ENCODE peak calls at places on chromosomes 12 and 14, in ten cellular contexts. I is IMR-90; X is aorta; M is CD8-positive, alpha-beta memory T cell; Q is A549; H is mesendoderm; Z is BE2C; B is suprapubic skin; F is left ventricle myocardium inferior; T is psoas muscle. K is an unnamed sample.

GRCh38 chr12:19620222-19620621 is 180.9 kb downstream of the AEBP2 start:
- DNase-seq in I (no peak), X (no peak), M (no peak), Q (peak; percentile 91), H (no peak), Z (no peak), B (no peak), F (no peak), T (no peak), K (no peak)

GRCh38 chr12:49279706-49280159 is 14.9 kb downstream of the TUBA1C start:
- DNase-seq in I (no peak), X (no peak), M (no peak), Q (no peak), H (peak; percentile 96), Z (peak; percentile 33), B (no peak), F (no peak), T (no peak), K (no peak)

GRCh38 chr14:77181603-77182437 is at the start of gene TMEM63C:
- DNase-seq in I (no peak), X (no peak), M (peak; percentile 47), Q (peak; percentile 88), H (peak; percentile 98), Z (peak; percentile 97), B (no peak), F (no peak), T (no peak), K (no peak)

GRCh38 chr12:52454411-52455201 is 2.7 kb upstream of the KRT6B start:
- DNase-seq in I (no peak), X (no peak), M (no peak), Q (no peak), H (no peak), Z (no peak), B (no peak), F (no peak), T (no peak), K (no peak)

GRCh38 chr12:67910360-67911292 is 78.6 kb upstream of the IFNG-AS1 start:
- DNase-seq in I (peak; percentile 95), X (no peak), M (no peak), Q (peak; percentile 48), H (no peak), Z (no peak), B (no peak), F (no peak), T (peak; percentile 33), K (no peak)

GRCh38 chr12:91388573-91388972 is 206.0 kb upstream of the DCN start:
- DNase-seq in I (no peak), X (no peak), M (no peak), Q (no peak), H (no peak), Z (no peak), B (no peak), F (no peak), T (no peak), K (no peak)

GRCh38 chr12:20011200-20011599 is 357.1 kb upstream of the PDE3A start:
- DNase-seq in I (no peak), X (no peak), M (no peak), Q (peak; percentile 36), H (no peak), Z (no peak), B (no peak), F (no peak), T (no peak), K (no peak)

GRCh38 chr14:80942158-80942738 is 710 bp upstream of the CEP128 start:
- DNase-seq in I (no peak), X (no peak), M (peak; percentile 24), Q (no peak), H (no peak), Z (no peak), B (no peak), F (no peak), T (no peak), K (no peak)

GRCh38 chr12:67783393-67783792 is 134.8 kb downstream of the DYRK2 start:
- DNase-seq in I (no peak), X (no peak), M (no peak), Q (no peak), H (no peak), Z (no peak), B (no peak), F (no peak), T (no peak), K (no peak)

GRCh38 chr12:94644622-94645021 is 5.7 kb downstream of the TMCC3 start:
- DNase-seq in I (peak; percentile 49), X (no peak), M (no peak), Q (no peak), H (no peak), Z (no peak), B (no peak), F (no peak), T (peak; percentile 57), K (no peak)

GRCh38 chr12:88306471-88307069 is 164.5 kb downstream of the TMTC3 start:
- DNase-seq in I (no peak), X (no peak), M (no peak), Q (no peak), H (no peak), Z (no peak), B (no peak), F (no peak), T (no peak), K (no peak)

DNA sequence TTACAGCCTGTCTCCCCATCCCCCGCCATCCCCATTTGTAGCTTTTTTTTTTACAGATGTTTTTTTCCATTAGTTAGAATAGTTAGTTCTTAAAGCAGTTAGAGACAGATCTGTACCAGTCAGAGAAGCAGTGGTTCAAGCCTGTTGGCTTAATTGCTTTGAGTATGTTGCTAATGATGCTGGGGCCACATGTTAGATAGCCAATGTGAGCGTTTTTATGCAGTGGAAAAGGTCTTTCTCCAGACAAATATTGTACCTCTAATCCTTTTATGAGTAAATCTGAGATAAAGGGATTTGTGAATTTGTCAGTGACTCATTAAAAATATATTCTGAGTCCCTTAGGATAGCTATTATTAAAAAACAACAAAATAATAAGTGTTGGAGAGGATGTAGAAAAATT is 154.1 kb downstream of the MSRB3 start:
- DNase-seq in I (no peak), X (no peak), M (no peak), Q (no peak), H (peak; percentile 21), Z (no peak), B (no peak), F (no peak), T (no peak), K (no peak)
- H3K4me1 ChIP-seq in I (peaks cover 10% of the 10 kb centered on the region), X (no peaks in the 10 kb centered on the region), M (no peaks in the 10 kb centered on the region), Q (peaks cover 25% of the 10 kb centered on the region), H (no peaks in the 10 kb centered on the region), Z (no peaks in the 10 kb centered on the region), B (no peaks in the 10 kb centered on the region), F (peaks cover 10% of the 10 kb centered on the region), T (peaks cover 10% of the 10 kb centered on the region), K (no peaks in the 10 kb centered on the region)

DNA sequence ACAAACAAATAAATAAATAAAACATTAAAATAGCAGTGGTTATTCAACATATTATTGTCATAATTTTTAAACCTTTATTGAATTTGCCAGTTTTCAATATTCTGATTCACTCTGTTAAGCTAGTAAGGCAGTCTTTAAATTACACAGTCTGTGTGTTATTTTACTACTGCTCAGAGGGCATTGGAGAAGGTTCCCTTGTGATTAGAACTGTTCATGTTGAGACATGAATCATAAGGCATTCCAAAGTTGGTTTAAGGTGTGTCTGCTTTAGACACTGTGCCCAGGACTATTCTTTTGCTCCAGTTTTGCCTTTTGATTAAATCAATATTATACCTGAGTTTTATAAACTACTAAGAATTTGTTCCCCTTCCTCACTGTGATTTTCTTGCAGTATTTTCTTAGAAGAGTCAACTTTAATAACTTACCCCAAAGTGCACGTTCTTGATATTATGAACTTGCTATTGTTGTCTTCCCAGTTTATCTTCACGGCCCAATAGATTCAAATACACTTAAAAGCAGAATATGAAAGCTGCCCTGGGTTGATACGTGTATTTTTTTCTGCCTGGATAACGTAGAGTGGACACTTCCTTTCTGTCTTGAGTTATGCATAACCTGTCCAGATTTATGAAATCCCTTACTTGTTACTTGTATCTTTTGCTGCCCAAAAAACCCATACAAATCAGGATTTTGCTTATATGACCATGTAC is 105.3 kb upstream of the BCAT1 start:
- DNase-seq in I (no peak), X (no peak), M (no peak), Q (peak; percentile 6), H (no peak), Z (no peak), B (no peak), F (no peak), T (no peak), K (no peak)
- H3K4me3 ChIP-seq in I (no peak overlapping the region), X (no peak overlapping the region), M (peak overlapping the region; percentile 65), Q (no peak overlapping the region), H (no peak overlapping the region), Z (no peak overlapping the region), B (peak overlapping the region; percentile 14), F (peak overlapping the region; percentile 59), T (peak overlapping the region; percentile 45), K (peak overlapping the region; percentile 62)

DNA sequence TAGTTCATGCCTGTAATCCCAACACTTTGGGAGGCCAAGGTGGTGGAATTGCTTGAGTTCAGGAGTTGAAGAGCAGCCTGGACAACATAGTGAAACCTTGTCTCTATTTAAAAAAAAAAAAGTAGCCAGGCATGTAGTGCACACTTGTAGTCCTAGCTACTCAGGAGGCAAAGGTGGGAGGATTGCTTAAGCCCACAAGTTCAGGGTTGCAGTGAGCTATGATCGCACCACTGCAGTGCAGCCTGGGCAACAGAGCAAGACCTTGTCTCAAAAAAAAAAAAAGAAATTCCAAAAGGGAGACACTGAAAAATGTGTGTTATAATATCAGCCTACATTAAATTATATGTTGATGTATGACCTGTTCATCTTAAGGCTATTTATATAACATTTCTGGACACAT is 14.7 kb downstream of the TMPO start:
- DNase-seq in I (no peak), X (no peak), M (no peak), Q (no peak), H (no peak), Z (no peak), B (no peak), F (no peak), T (no peak), K (no peak)
- H3K4me1 ChIP-seq in I (no peaks in the 10 kb centered on the region), X (no peaks in the 10 kb centered on the region), M (peaks cover 4% of the 10 kb centered on the region), Q (peaks cover 19% of the 10 kb centered on the region), H (no peaks in the 10 kb centered on the region), Z (no peaks in the 10 kb centered on the region), B (no peaks in the 10 kb centered on the region), F (no peaks in the 10 kb centered on the region), T (peaks cover 23% of the 10 kb centered on the region), K (no peaks in the 10 kb centered on the region)

GRCh38 chr14:67675219-67675582 is 769 bp upstream of the VTI1B start:
- DNase-seq in I (no peak), X (no peak), M (no peak), Q (peak; percentile 4), H (peak; percentile 14), Z (no peak), B (no peak), F (no peak), T (no peak), K (no peak)

GRCh38 chr14:67674139-67674479 is 323 bp downstream of the VTI1B start:
- DNase-seq in I (peak; percentile 45), X (peak; percentile 81), M (no peak), Q (peak; percentile 72), H (peak; percentile 86), Z (peak; percentile 83), B (peak; percentile 83), F (peak; percentile 75), T (peak; percentile 83), K (peak; percentile 48)

GRCh38 chr14:67674480-67675218 is at the start of gene VTI1B:
- DNase-seq in I (peak; percentile 65), X (peak; percentile 89), M (peak; percentile 77), Q (peak; percentile 81), H (peak; percentile 91), Z (peak; percentile 86), B (peak; percentile 78), F (peak; percentile 85), T (peak; percentile 93), K (peak; percentile 71)

GRCh38 chr14:67668559-67668958 is 5.9 kb downstream of the VTI1B start:
- DNase-seq in I (no peak), X (no peak), M (peak; percentile 4), Q (no peak), H (peak; percentile 31), Z (no peak), B (no peak), F (no peak), T (no peak), K (no peak)

GRCh38 chr14:67673451-67673850 is 981 bp downstream of the VTI1B start:
- DNase-seq in I (peak; percentile 31), X (no peak), M (no peak), Q (no peak), H (no peak), Z (no peak), B (no peak), F (no peak), T (no peak), K (no peak)
- H3K4me3 ChIP-seq in I (peak overlapping the region; percentile 78), X (peak overlapping the region; percentile 54), M (peak overlapping the region; percentile 69), Q (peak overlapping the region; percentile 97), H (no peak overlapping the region), Z (peak overlapping the region; percentile 76), B (peak overlapping the region; percentile 66), F (peak overlapping the region; percentile 92), T (peak overlapping the region; percentile 97), K (peak overlapping the region; percentile 65)

K was measured in naive thymus-derived CD4-positive, alpha-beta T cell.